ENCODE peak calls at places on chromosomes 1 and 21, in seven cellular contexts. One of them, this sample, is unnamed.

GRCh38 chr1:82562448-82562847 is 761.7 kb downstream of the ADGRL2 start:
- DNase-seq in Panc1: no peak
- DNase-seq in PC-9: no peak
- DNase-seq in CD8-positive, alpha-beta T cell: no peak
- DNase-seq in fibroblast of lung: no peak
- DNase-seq in astrocyte of the cerebellum: peak
- DNase-seq in WTC11: no peak
- DNase-seq in this sample: no peak

GRCh38 chr1:227958617-227959324 is 11.0 kb upstream of the WNT9A start:
- DNase-seq in Panc1: no peak
- DNase-seq in PC-9: no peak
- DNase-seq in CD8-positive, alpha-beta T cell: peak
- DNase-seq in fibroblast of lung: no peak
- DNase-seq in astrocyte of the cerebellum: no peak
- DNase-seq in WTC11: no peak
- DNase-seq in this sample: no peak

GRCh38 chr1:43348809-43349593 is 9.8 kb upstream of the CDC20 start:
- DNase-seq in Panc1: peak
- DNase-seq in PC-9: peak
- DNase-seq in CD8-positive, alpha-beta T cell: peak
- DNase-seq in fibroblast of lung: no peak
- DNase-seq in astrocyte of the cerebellum: no peak
- DNase-seq in WTC11: peak
- DNase-seq in this sample: no peak

GRCh38 chr1:226908419-226908818 is 31.7 kb upstream of the COQ8A start:
- DNase-seq in Panc1: no peak
- DNase-seq in PC-9: no peak
- DNase-seq in CD8-positive, alpha-beta T cell: no peak
- DNase-seq in fibroblast of lung: no peak
- DNase-seq in astrocyte of the cerebellum: no peak
- DNase-seq in WTC11: no peak
- DNase-seq in this sample: no peak

GRCh38 chr1:150869683-150870082 is 6.7 kb downstream of the ARNT start:
- DNase-seq in Panc1: no peak
- DNase-seq in PC-9: no peak
- DNase-seq in CD8-positive, alpha-beta T cell: no peak
- DNase-seq in fibroblast of lung: no peak
- DNase-seq in astrocyte of the cerebellum: no peak
- DNase-seq in WTC11: no peak
- DNase-seq in this sample: no peak

GRCh38 chr1:3018051-3018471 is 3.2 kb upstream of the ACTRT2 start:
- DNase-seq in Panc1: no peak
- DNase-seq in PC-9: no peak
- DNase-seq in CD8-positive, alpha-beta T cell: no peak
- DNase-seq in fibroblast of lung: no peak
- DNase-seq in astrocyte of the cerebellum: no peak
- DNase-seq in WTC11: no peak
- DNase-seq in this sample: no peak

GRCh38 chr1:203328714-203329122 is 22.2 kb downstream of the FMOD start:
- DNase-seq in Panc1: no peak
- DNase-seq in PC-9: no peak
- DNase-seq in CD8-positive, alpha-beta T cell: no peak
- DNase-seq in fibroblast of lung: no peak
- DNase-seq in astrocyte of the cerebellum: peak
- DNase-seq in WTC11: peak
- DNase-seq in this sample: no peak

GRCh38 chr1:164617607-164618564 is 58.9 kb downstream of the PBX1 start:
- DNase-seq in Panc1: peak
- DNase-seq in PC-9: no peak
- DNase-seq in CD8-positive, alpha-beta T cell: no peak
- DNase-seq in fibroblast of lung: peak
- DNase-seq in astrocyte of the cerebellum: no peak
- DNase-seq in WTC11: peak
- DNase-seq in this sample: no peak

GRCh38 chr1:38559180-38559874 is 300.2 kb downstream of the RRAGC start:
- DNase-seq in Panc1: no peak
- DNase-seq in PC-9: no peak
- DNase-seq in CD8-positive, alpha-beta T cell: peak
- DNase-seq in fibroblast of lung: no peak
- DNase-seq in astrocyte of the cerebellum: no peak
- DNase-seq in WTC11: no peak
- DNase-seq in this sample: no peak

GRCh38 chr1:100249537-100250257 is at the start of gene DBT:
- DNase-seq in Panc1: peak
- DNase-seq in PC-9: peak
- DNase-seq in CD8-positive, alpha-beta T cell: peak
- DNase-seq in fibroblast of lung: peak
- DNase-seq in astrocyte of the cerebellum: peak
- DNase-seq in WTC11: peak
- DNase-seq in this sample: peak

GRCh38 chr1:246537441-246537840 is 28.6 kb downstream of the TFB2M start:
- DNase-seq in Panc1: no peak
- DNase-seq in PC-9: no peak
- DNase-seq in CD8-positive, alpha-beta T cell: no peak
- DNase-seq in fibroblast of lung: no peak
- DNase-seq in astrocyte of the cerebellum: no peak
- DNase-seq in WTC11: no peak
- DNase-seq in this sample: no peak

GRCh38 chr1:164561461-164561860 is 2.5 kb downstream of the PBX1 start:
- DNase-seq in Panc1: no peak
- DNase-seq in PC-9: no peak
- DNase-seq in CD8-positive, alpha-beta T cell: no peak
- DNase-seq in fibroblast of lung: peak
- DNase-seq in astrocyte of the cerebellum: no peak
- DNase-seq in WTC11: no peak
- DNase-seq in this sample: no peak

GRCh38 chr1:224512600-224513151 is 78.1 kb upstream of the WDR26 start:
- DNase-seq in Panc1: no peak
- DNase-seq in PC-9: no peak
- DNase-seq in CD8-positive, alpha-beta T cell: no peak
- DNase-seq in fibroblast of lung: no peak
- DNase-seq in astrocyte of the cerebellum: no peak
- DNase-seq in WTC11: no peak
- DNase-seq in this sample: no peak

GRCh38 chr1:33119532-33120217 is 38.7 kb downstream of the AZIN2 start:
- DNase-seq in Panc1: no peak
- DNase-seq in PC-9: no peak
- DNase-seq in CD8-positive, alpha-beta T cell: no peak
- DNase-seq in fibroblast of lung: peak
- DNase-seq in astrocyte of the cerebellum: no peak
- DNase-seq in WTC11: peak
- DNase-seq in this sample: no peak

GRCh38 chr1:8663915-8664331 is 153.5 kb downstream of the RERE start:
- DNase-seq in Panc1: no peak
- DNase-seq in PC-9: no peak
- DNase-seq in CD8-positive, alpha-beta T cell: no peak
- DNase-seq in fibroblast of lung: peak
- DNase-seq in astrocyte of the cerebellum: no peak
- DNase-seq in WTC11: no peak
- DNase-seq in this sample: no peak

GRCh38 chr1:17010601-17011438 is 908 bp downstream of the ATP13A2 start:
- DNase-seq in Panc1: no peak
- DNase-seq in PC-9: no peak
- DNase-seq in CD8-positive, alpha-beta T cell: peak
- DNase-seq in fibroblast of lung: peak
- DNase-seq in astrocyte of the cerebellum: no peak
- DNase-seq in WTC11: no peak
- DNase-seq in this sample: no peak

GRCh38 chr1:199161319-199161680 is 522.5 kb downstream of the PTPRC start:
- DNase-seq in Panc1: no peak
- DNase-seq in PC-9: no peak
- DNase-seq in CD8-positive, alpha-beta T cell: no peak
- DNase-seq in fibroblast of lung: no peak
- DNase-seq in astrocyte of the cerebellum: no peak
- DNase-seq in WTC11: no peak
- DNase-seq in this sample: no peak

GRCh38 chr1:61132176-61133047 is 50.1 kb downstream of the NFIA start:
- DNase-seq in Panc1: no peak
- DNase-seq in PC-9: no peak
- DNase-seq in CD8-positive, alpha-beta T cell: no peak
- DNase-seq in fibroblast of lung: peak
- DNase-seq in astrocyte of the cerebellum: no peak
- DNase-seq in WTC11: no peak
- DNase-seq in this sample: no peak

GRCh38 chr1:1080122-1080753 is 6.1 kb upstream of the RNF223 start:
- DNase-seq in Panc1: no peak
- DNase-seq in PC-9: peak
- DNase-seq in CD8-positive, alpha-beta T cell: no peak
- DNase-seq in fibroblast of lung: peak
- DNase-seq in astrocyte of the cerebellum: no peak
- DNase-seq in WTC11: peak
- DNase-seq in this sample: no peak

GRCh38 chr1:167454929-167455785 is 63.2 kb downstream of the CD247 start:
- DNase-seq in Panc1: no peak
- DNase-seq in PC-9: no peak
- DNase-seq in CD8-positive, alpha-beta T cell: peak
- DNase-seq in fibroblast of lung: peak
- DNase-seq in astrocyte of the cerebellum: no peak
- DNase-seq in WTC11: peak
- DNase-seq in this sample: no peak

GRCh38 chr1:169906938-169907337 is 13.2 kb upstream of the SCYL3 start:
- DNase-seq in Panc1: no peak
- DNase-seq in PC-9: no peak
- DNase-seq in CD8-positive, alpha-beta T cell: no peak
- DNase-seq in fibroblast of lung: peak
- DNase-seq in astrocyte of the cerebellum: no peak
- DNase-seq in WTC11: no peak
- DNase-seq in this sample: peak

GRCh38 chr1:55420021-55420420 is 204.9 kb upstream of the USP24 start:
- DNase-seq in Panc1: no peak
- DNase-seq in PC-9: no peak
- DNase-seq in CD8-positive, alpha-beta T cell: no peak
- DNase-seq in fibroblast of lung: no peak
- DNase-seq in astrocyte of the cerebellum: no peak
- DNase-seq in WTC11: no peak
- DNase-seq in this sample: no peak

GRCh38 chr1:41412748-41413147 is 51.5 kb downstream of the FOXO6 start:
- DNase-seq in Panc1: no peak
- DNase-seq in PC-9: peak
- DNase-seq in CD8-positive, alpha-beta T cell: no peak
- DNase-seq in fibroblast of lung: no peak
- DNase-seq in astrocyte of the cerebellum: no peak
- DNase-seq in WTC11: no peak
- DNase-seq in this sample: no peak

GRCh38 chr21:44871576-44872265 is 1.8 kb downstream of the PTTG1IP start:
- DNase-seq in Panc1: no peak
- DNase-seq in PC-9: peak
- DNase-seq in CD8-positive, alpha-beta T cell: peak
- DNase-seq in fibroblast of lung: peak
- DNase-seq in astrocyte of the cerebellum: no peak
- DNase-seq in WTC11: no peak
- DNase-seq in this sample: peak

GRCh38 chr21:44872568-44873355 is 728 bp downstream of the PTTG1IP start:
- DNase-seq in Panc1: no peak
- DNase-seq in PC-9: no peak
- DNase-seq in CD8-positive, alpha-beta T cell: peak
- DNase-seq in fibroblast of lung: peak
- DNase-seq in astrocyte of the cerebellum: no peak
- DNase-seq in WTC11: no peak
- DNase-seq in this sample: no peak

GRCh38 chr21:44870748-44871495 is 2.6 kb downstream of the PTTG1IP start:
- DNase-seq in Panc1: no peak
- DNase-seq in PC-9: peak
- DNase-seq in CD8-positive, alpha-beta T cell: peak
- DNase-seq in fibroblast of lung: no peak
- DNase-seq in astrocyte of the cerebellum: no peak
- DNase-seq in WTC11: no peak
- DNase-seq in this sample: no peak

GRCh38 chr21:44873356-44874239 is at the start of gene PTTG1IP:
- DNase-seq in Panc1: no peak
- DNase-seq in PC-9: peak
- DNase-seq in CD8-positive, alpha-beta T cell: peak
- DNase-seq in fibroblast of lung: peak
- DNase-seq in astrocyte of the cerebellum: peak
- DNase-seq in WTC11: peak
- DNase-seq in this sample: peak

GRCh38 chr21:44872266-44872567 is 1.3 kb downstream of the PTTG1IP start:
- DNase-seq in Panc1: no peak
- DNase-seq in PC-9: peak
- DNase-seq in CD8-positive, alpha-beta T cell: no peak
- DNase-seq in fibroblast of lung: no peak
- DNase-seq in astrocyte of the cerebellum: no peak
- DNase-seq in WTC11: no peak
- DNase-seq in this sample: no peak
- TF ChIP-seq CTCF in Panc1: no peak
- TF ChIP-seq CTCF in PC-9: peak
- TF ChIP-seq CTCF in CD8-positive, alpha-beta T cell: no peak
- TF ChIP-seq CTCF in fibroblast of lung: no peak
- TF ChIP-seq CTCF in astrocyte of the cerebellum: no peak
- TF ChIP-seq CTCF in WTC11: no peak
- TF ChIP-seq CTCF in this sample: no peak

GRCh38 chr1:201184734-201185453 is 5.7 kb upstream of the IGFN1 start:
- DNase-seq in Panc1: no peak
- DNase-seq in PC-9: peak
- DNase-seq in CD8-positive, alpha-beta T cell: no peak
- DNase-seq in fibroblast of lung: peak
- DNase-seq in astrocyte of the cerebellum: peak
- DNase-seq in WTC11: peak
- DNase-seq in this sample: peak
- TF ChIP-seq CTCF in Panc1: peak
- TF ChIP-seq CTCF in PC-9: peak
- TF ChIP-seq CTCF in CD8-positive, alpha-beta T cell: no peak
- TF ChIP-seq CTCF in fibroblast of lung: peak
- TF ChIP-seq CTCF in astrocyte of the cerebellum: peak
- TF ChIP-seq CTCF in WTC11: no peak
- TF ChIP-seq CTCF in this sample: peak

DNA sequence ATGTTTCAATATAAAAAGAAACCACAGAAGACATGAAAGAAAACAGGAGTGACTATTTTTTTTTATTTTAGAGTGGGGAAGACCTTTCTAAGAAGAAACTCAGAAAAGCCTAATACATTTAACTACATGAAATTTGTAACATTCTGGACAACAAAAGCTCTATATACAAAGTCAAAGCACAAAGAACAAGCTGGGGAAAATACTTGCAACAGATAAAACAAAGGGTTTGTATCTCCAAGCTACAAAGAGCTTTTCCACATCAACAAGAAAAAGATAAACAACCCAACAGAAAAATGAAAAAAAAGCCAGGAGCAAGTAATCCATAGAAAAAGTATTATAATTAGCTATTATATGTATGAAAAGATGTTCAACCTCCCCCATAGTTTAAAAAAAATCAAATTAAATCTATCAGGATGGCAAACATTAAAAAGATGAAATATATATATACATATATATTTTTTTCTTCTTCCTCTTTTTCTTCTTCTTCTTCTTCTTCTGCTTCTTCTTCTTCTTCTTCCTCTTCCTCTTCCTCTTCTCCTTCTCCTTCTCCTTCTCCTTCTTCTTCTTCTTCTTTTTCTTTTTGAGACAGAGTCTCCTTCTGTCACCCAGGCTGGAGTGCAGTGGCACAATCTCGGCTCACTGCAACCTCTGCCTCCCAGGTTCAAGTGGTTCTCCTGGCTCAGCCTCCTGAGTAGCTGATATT is 49.1 kb upstream of the EPS8L3 start:
- DNase-seq in Panc1: no peak
- DNase-seq in PC-9: no peak
- DNase-seq in CD8-positive, alpha-beta T cell: no peak
- DNase-seq in fibroblast of lung: no peak
- DNase-seq in astrocyte of the cerebellum: no peak
- DNase-seq in WTC11: no peak
- DNase-seq in this sample: no peak
- TF ChIP-seq CTCF in Panc1: no peak
- TF ChIP-seq CTCF in PC-9: no peak
- TF ChIP-seq CTCF in CD8-positive, alpha-beta T cell: no peak
- TF ChIP-seq CTCF in fibroblast of lung: no peak
- TF ChIP-seq CTCF in astrocyte of the cerebellum: no peak
- TF ChIP-seq CTCF in WTC11: no peak
- TF ChIP-seq CTCF in this sample: no peak

GRCh38 chr1:155173478-155174333 is at the start of gene TRIM46:
- DNase-seq in Panc1: no peak
- DNase-seq in PC-9: no peak
- DNase-seq in CD8-positive, alpha-beta T cell: peak
- DNase-seq in fibroblast of lung: peak
- DNase-seq in astrocyte of the cerebellum: no peak
- DNase-seq in WTC11: peak
- DNase-seq in this sample: no peak
- TF ChIP-seq CTCF in Panc1: peak
- TF ChIP-seq CTCF in PC-9: peak
- TF ChIP-seq CTCF in CD8-positive, alpha-beta T cell: peak
- TF ChIP-seq CTCF in fibroblast of lung: no peak
- TF ChIP-seq CTCF in astrocyte of the cerebellum: no peak
- TF ChIP-seq CTCF in WTC11: no peak
- TF ChIP-seq CTCF in this sample: no peak